ENCODE peak calls at places on chromosomes 2 and 18, in five cellular contexts. One of them, this sample, is unnamed.

GRCh38 chr2:29628882-29629281 is 292.5 kb downstream of the ALK start:
- DNase-seq in astrocyte: peak; percentile 16
- DNase-seq in body of pancreas: peak; percentile 23
- DNase-seq in tibial artery: no peak
- DNase-seq in GM23248: no peak
- DNase-seq in this sample: no peak

GRCh38 chr2:46142546-46143329 is 154.5 kb upstream of the EPAS1 start:
- DNase-seq in astrocyte: no peak
- DNase-seq in body of pancreas: peak; percentile 23
- DNase-seq in tibial artery: no peak
- DNase-seq in GM23248: no peak
- DNase-seq in this sample: no peak

GRCh38 chr18:3544537-3544936 is 94.6 kb downstream of the TGIF1 start:
- DNase-seq in astrocyte: no peak
- DNase-seq in body of pancreas: no peak
- DNase-seq in tibial artery: no peak
- DNase-seq in GM23248: no peak
- DNase-seq in this sample: no peak

GRCh38 chr18:6859676-6860422 is 130.3 kb downstream of the ARHGAP28 start:
- DNase-seq in astrocyte: no peak
- DNase-seq in body of pancreas: no peak
- DNase-seq in tibial artery: no peak
- DNase-seq in GM23248: no peak
- DNase-seq in this sample: no peak

GRCh38 chr18:78145096-78145495 is 834.5 kb upstream of the SALL3 start:
- DNase-seq in astrocyte: no peak
- DNase-seq in body of pancreas: no peak
- DNase-seq in tibial artery: no peak
- DNase-seq in GM23248: no peak
- DNase-seq in this sample: no peak

GRCh38 chr2:160221391-160222276 is 21.6 kb upstream of the ITGB6 start:
- DNase-seq in astrocyte: peak; percentile 56
- DNase-seq in body of pancreas: peak; percentile 57
- DNase-seq in tibial artery: no peak
- DNase-seq in GM23248: peak; percentile 89
- DNase-seq in this sample: no peak

GRCh38 chr18:78672862-78673446 is 306.7 kb upstream of the SALL3 start:
- DNase-seq in astrocyte: no peak
- DNase-seq in body of pancreas: no peak
- DNase-seq in tibial artery: no peak
- DNase-seq in GM23248: no peak
- DNase-seq in this sample: no peak

GRCh38 chr2:29223851-29224692 is 108.9 kb downstream of the CLIP4 start:
- DNase-seq in astrocyte: peak; percentile 69
- DNase-seq in body of pancreas: no peak
- DNase-seq in tibial artery: peak; percentile 80
- DNase-seq in GM23248: peak; percentile 25
- DNase-seq in this sample: no peak

GRCh38 chr2:25273985-25274550 is 67.7 kb downstream of the DNMT3A start:
- DNase-seq in astrocyte: no peak
- DNase-seq in body of pancreas: no peak
- DNase-seq in tibial artery: no peak
- DNase-seq in GM23248: no peak
- DNase-seq in this sample: no peak

GRCh38 chr18:9987931-9988330 is 74.1 kb downstream of the VAPA start:
- DNase-seq in astrocyte: no peak
- DNase-seq in body of pancreas: peak; percentile 64
- DNase-seq in tibial artery: no peak
- DNase-seq in GM23248: no peak
- DNase-seq in this sample: no peak

GRCh38 chr2:183255406-183255805 is 131.2 kb downstream of the NUP35 start:
- DNase-seq in astrocyte: no peak
- DNase-seq in body of pancreas: no peak
- DNase-seq in tibial artery: no peak
- DNase-seq in GM23248: no peak
- DNase-seq in this sample: no peak

GRCh38 chr2:219082332-219082958 is 21.7 kb upstream of the IHH start:
- DNase-seq in astrocyte: no peak
- DNase-seq in body of pancreas: no peak
- DNase-seq in tibial artery: no peak
- DNase-seq in GM23248: no peak
- DNase-seq in this sample: no peak

GRCh38 chr2:196453613-196454047 is 185.9 kb upstream of the CCDC150 start:
- DNase-seq in astrocyte: peak; percentile 30
- DNase-seq in body of pancreas: peak; percentile 15
- DNase-seq in tibial artery: no peak
- DNase-seq in GM23248: peak; percentile 63
- DNase-seq in this sample: no peak

GRCh38 chr2:14492920-14493503 is 139.5 kb upstream of the LRATD1 start:
- DNase-seq in astrocyte: peak; percentile 91
- DNase-seq in body of pancreas: no peak
- DNase-seq in tibial artery: no peak
- DNase-seq in GM23248: peak; percentile 93
- DNase-seq in this sample: no peak

GRCh38 chr2:49129034-49129433 is 25.3 kb downstream of the FSHR start:
- DNase-seq in astrocyte: no peak
- DNase-seq in body of pancreas: no peak
- DNase-seq in tibial artery: no peak
- DNase-seq in GM23248: no peak
- DNase-seq in this sample: no peak

GRCh38 chr18:23828426-23828825 is 139.2 kb downstream of the LAMA3 start:
- DNase-seq in astrocyte: peak; percentile 72
- DNase-seq in body of pancreas: no peak
- DNase-seq in tibial artery: no peak
- DNase-seq in GM23248: peak; percentile 71
- DNase-seq in this sample: no peak

GRCh38 chr2:1795842-1796580 is 51.7 kb upstream of the PXDN start:
- DNase-seq in astrocyte: no peak
- DNase-seq in body of pancreas: no peak
- DNase-seq in tibial artery: no peak
- DNase-seq in GM23248: peak; percentile 21
- DNase-seq in this sample: no peak

GRCh38 chr2:206915136-206915535 is 24.2 kb upstream of the CPO start:
- DNase-seq in astrocyte: peak; percentile 96
- DNase-seq in body of pancreas: no peak
- DNase-seq in tibial artery: no peak
- DNase-seq in GM23248: peak; percentile 97
- DNase-seq in this sample: no peak

GRCh38 chr2:11133238-11133935 is 21.9 kb upstream of the SLC66A3 start:
- DNase-seq in astrocyte: no peak
- DNase-seq in body of pancreas: peak; percentile 35
- DNase-seq in tibial artery: no peak
- DNase-seq in GM23248: peak; percentile 55
- DNase-seq in this sample: no peak

GRCh38 chr18:23822590-23823385 is 133.5 kb downstream of the LAMA3 start:
- DNase-seq in astrocyte: peak; percentile 83
- DNase-seq in body of pancreas: no peak
- DNase-seq in tibial artery: no peak
- DNase-seq in GM23248: peak; percentile 63
- DNase-seq in this sample: no peak

GRCh38 chr2:26693287-26693849 is 846 bp downstream of the KCNK3 start:
- DNase-seq in astrocyte: no peak
- DNase-seq in body of pancreas: no peak
- DNase-seq in tibial artery: peak; percentile 84
- DNase-seq in GM23248: no peak
- DNase-seq in this sample: no peak

GRCh38 chr2:27857417-27858172 is 32.6 kb downstream of the RBKS start:
- DNase-seq in astrocyte: peak; percentile 82
- DNase-seq in body of pancreas: no peak
- DNase-seq in tibial artery: no peak
- DNase-seq in GM23248: peak; percentile 95
- DNase-seq in this sample: no peak

GRCh38 chr2:120733238-120733942 is 2.3 kb upstream of the GLI2 start:
- DNase-seq in astrocyte: no peak
- DNase-seq in body of pancreas: no peak
- DNase-seq in tibial artery: peak; percentile 55
- DNase-seq in GM23248: no peak
- DNase-seq in this sample: no peak

GRCh38 chr18:11178951-11179549 is 29.7 kb upstream of the PIEZO2 start:
- DNase-seq in astrocyte: peak; percentile 88
- DNase-seq in body of pancreas: no peak
- DNase-seq in tibial artery: peak; percentile 94
- DNase-seq in GM23248: peak; percentile 96
- DNase-seq in this sample: no peak

GRCh38 chr2:136932700-136933099 is 167.4 kb downstream of the THSD7B start:
- DNase-seq in astrocyte: no peak
- DNase-seq in body of pancreas: no peak
- DNase-seq in tibial artery: no peak
- DNase-seq in GM23248: peak; percentile 41
- DNase-seq in this sample: no peak

GRCh38 chr2:227462463-227462951 is 9.4 kb upstream of the AGFG1 start:
- DNase-seq in astrocyte: no peak
- DNase-seq in body of pancreas: no peak
- DNase-seq in tibial artery: no peak
- DNase-seq in GM23248: no peak
- DNase-seq in this sample: no peak

GRCh38 chr2:134319581-134320246 is 65.8 kb downstream of the MGAT5 start:
- DNase-seq in astrocyte: no peak
- DNase-seq in body of pancreas: no peak
- DNase-seq in tibial artery: no peak
- DNase-seq in GM23248: no peak
- DNase-seq in this sample: no peak

GRCh38 chr18:2188258-2188657 is 383.0 kb downstream of the METTL4 start:
- DNase-seq in astrocyte: no peak
- DNase-seq in body of pancreas: no peak
- DNase-seq in tibial artery: no peak
- DNase-seq in GM23248: no peak
- DNase-seq in this sample: no peak

GRCh38 chr2:217933326-217933993 is 69.3 kb downstream of the TNS1 start:
- DNase-seq in astrocyte: no peak
- DNase-seq in body of pancreas: no peak
- DNase-seq in tibial artery: no peak
- DNase-seq in GM23248: no peak
- DNase-seq in this sample: no peak

GRCh38 chr2:168920504-168921157 is 19.5 kb downstream of the G6PC2 start:
- DNase-seq in astrocyte: no peak
- DNase-seq in body of pancreas: no peak
- DNase-seq in tibial artery: no peak
- DNase-seq in GM23248: peak; percentile 57
- DNase-seq in this sample: no peak

GRCh38 chr18:44803019-44803650 is 122.4 kb downstream of the SETBP1 start:
- DNase-seq in astrocyte: peak; percentile 65
- DNase-seq in body of pancreas: peak; percentile 77
- DNase-seq in tibial artery: peak; percentile 85
- DNase-seq in GM23248: peak; percentile 67
- DNase-seq in this sample: no peak

GRCh38 chr2:82215212-82215611 is 1910.7 kb upstream of the LRRTM1 start:
- DNase-seq in astrocyte: no peak
- DNase-seq in body of pancreas: no peak
- DNase-seq in tibial artery: no peak
- DNase-seq in GM23248: no peak
- DNase-seq in this sample: no peak

GRCh38 chr18:25614168-25614567 is 262.2 kb upstream of the ZNF521 start:
- DNase-seq in astrocyte: no peak
- DNase-seq in body of pancreas: no peak
- DNase-seq in tibial artery: no peak
- DNase-seq in GM23248: no peak
- DNase-seq in this sample: no peak

GRCh38 chr2:98869272-98869641 is 66.8 kb downstream of the CRACDL start:
- DNase-seq in astrocyte: no peak
- DNase-seq in body of pancreas: peak; percentile 90
- DNase-seq in tibial artery: no peak
- DNase-seq in GM23248: no peak
- DNase-seq in this sample: no peak

DNA sequence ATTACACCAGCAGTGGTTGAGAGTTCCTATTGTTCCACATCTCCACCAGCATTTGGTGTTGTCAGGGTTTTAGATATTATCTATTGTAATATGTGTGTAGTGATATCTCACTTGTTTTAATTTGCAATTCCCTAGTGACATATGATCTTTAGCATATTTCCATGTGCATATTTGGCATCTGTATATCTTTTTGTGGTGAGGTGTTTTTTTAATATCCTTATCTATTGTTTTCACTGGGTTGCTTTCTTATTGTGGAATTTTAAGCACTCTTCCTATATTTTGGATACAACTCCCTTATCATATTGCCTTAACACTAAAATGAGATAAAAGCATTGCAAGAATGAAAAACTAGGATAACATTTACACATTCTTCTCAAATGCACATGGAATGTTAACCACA is 453.9 kb upstream of the FSIP2 start:
- DNase-seq in astrocyte: peak; percentile 39
- DNase-seq in body of pancreas: no peak
- DNase-seq in tibial artery: no peak
- DNase-seq in GM23248: no peak
- DNase-seq in this sample: no peak
- H3K4me1 ChIP-seq in astrocyte: no peaks in the 10 kb centered on the region
- H3K4me1 ChIP-seq in body of pancreas: no peaks in the 10 kb centered on the region
- H3K4me1 ChIP-seq in tibial artery: no peaks in the 10 kb centered on the region
- H3K4me1 ChIP-seq in GM23248: no peaks in the 10 kb centered on the region
- H3K4me1 ChIP-seq in this sample: no peaks in the 10 kb centered on the region

DNA sequence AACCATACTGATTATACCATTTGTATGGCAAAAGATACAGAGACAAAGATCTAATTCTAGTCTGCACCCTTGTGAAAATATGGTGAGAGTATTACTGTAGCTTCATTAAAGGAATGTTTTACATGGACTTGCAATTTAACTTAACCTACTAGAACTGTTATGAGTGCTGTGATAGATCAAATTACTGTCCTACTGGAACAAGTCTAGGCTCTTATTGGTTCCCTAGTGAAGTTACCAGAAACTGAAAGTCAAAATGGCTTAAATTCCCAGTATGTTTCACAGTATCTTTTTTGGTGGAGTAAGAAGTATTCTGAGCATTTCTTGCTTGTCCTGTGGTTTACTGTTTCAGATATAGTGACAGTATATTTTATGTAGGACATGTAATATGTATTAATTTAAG is 3.8 kb upstream of the TBR1 start:
- DNase-seq in astrocyte: peak; percentile 23
- DNase-seq in body of pancreas: no peak
- DNase-seq in tibial artery: no peak
- DNase-seq in GM23248: no peak
- DNase-seq in this sample: no peak
- H3K36me3 ChIP-seq in astrocyte: peaks cover 11% of the 10 kb centered on the region
- H3K36me3 ChIP-seq in body of pancreas: no peaks in the 10 kb centered on the region
- H3K36me3 ChIP-seq in tibial artery: no peaks in the 10 kb centered on the region
- H3K36me3 ChIP-seq in GM23248: peaks cover 9% of the 10 kb centered on the region
- H3K36me3 ChIP-seq in this sample: no peaks in the 10 kb centered on the region

GRCh38 chr2:190855245-190855644 is 25.4 kb upstream of the GLS start:
- DNase-seq in astrocyte: no peak
- DNase-seq in body of pancreas: no peak
- DNase-seq in tibial artery: no peak
- DNase-seq in GM23248: no peak
- DNase-seq in this sample: no peak
- H3K4me1 ChIP-seq in astrocyte: peaks cover 15% of the 10 kb centered on the region
- H3K4me1 ChIP-seq in body of pancreas: no peaks in the 10 kb centered on the region
- H3K4me1 ChIP-seq in tibial artery: peaks cover 61% of the 10 kb centered on the region
- H3K4me1 ChIP-seq in GM23248: peaks cover 43% of the 10 kb centered on the region
- H3K4me1 ChIP-seq in this sample: peaks cover 12% of the 10 kb centered on the region

DNA sequence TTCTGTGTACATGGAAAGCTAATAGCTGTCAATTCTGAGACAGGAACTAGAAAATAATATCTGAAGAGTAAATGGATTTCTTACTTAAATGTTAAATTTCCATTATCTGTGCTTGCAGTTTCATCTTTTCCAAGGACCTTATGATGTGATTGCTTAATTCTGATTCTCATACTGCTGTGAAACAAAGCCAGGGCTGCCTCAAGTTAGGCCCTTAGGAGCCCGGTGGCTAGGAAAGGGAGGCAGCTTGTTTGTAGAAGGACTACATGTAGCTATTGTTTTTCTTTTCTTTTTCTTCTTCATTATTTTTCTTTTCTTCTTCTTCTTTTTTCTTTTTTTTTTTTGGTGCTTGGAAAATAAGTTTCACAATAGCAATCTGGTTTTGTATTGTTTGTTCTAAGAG is 50.5 kb downstream of the XRCC5 start:
- DNase-seq in astrocyte: no peak
- DNase-seq in body of pancreas: no peak
- DNase-seq in tibial artery: no peak
- DNase-seq in GM23248: peak; percentile 10
- DNase-seq in this sample: no peak
- H3K36me3 ChIP-seq in astrocyte: peaks cover 71% of the 10 kb centered on the region
- H3K36me3 ChIP-seq in body of pancreas: peaks cover 28% of the 10 kb centered on the region
- H3K36me3 ChIP-seq in tibial artery: peaks cover 70% of the 10 kb centered on the region
- H3K36me3 ChIP-seq in GM23248: peaks cover 67% of the 10 kb centered on the region
- H3K36me3 ChIP-seq in this sample: peaks cover 92% of the 10 kb centered on the region

This sample was measured in esophagus squamous epithelium.